ENCODE peak calls at places on chromosomes 1 and 21, in six cellular contexts. G is esophagus muscularis mucosa, J is H1, Y is BE2C, O is aorta, K is adipocyte. C is an unnamed sample.
A peak's percentile ranks its signal among the peaks of the same experiment; 100 is the strongest.

GRCh38 chr1:44619261-44619900 is 54.9 kb downstream of the TMEM53 start:
- DNase-seq in G (no peak), J (no peak), Y (no peak), O (no peak), K (peak; percentile 87), C (no peak)

GRCh38 chr1:168468042-168468809 is 75.6 kb downstream of the XCL2 start:
- DNase-seq in G (no peak), J (no peak), Y (no peak), O (no peak), K (peak; percentile 44), C (no peak)

GRCh38 chr1:245213066-245213465 is 58.3 kb downstream of the KIF26B start:
- DNase-seq in G (no peak), J (no peak), Y (no peak), O (peak; percentile 9), K (no peak), C (no peak)

GRCh38 chr21:41620982-41621381 is 113.0 kb upstream of the TMPRSS2 start:
- DNase-seq in G (no peak), J (no peak), Y (no peak), O (peak; percentile 46), K (peak; percentile 22), C (no peak)

GRCh38 chr1:202154766-202155477 is 5.5 kb downstream of the PTPN7 start:
- DNase-seq in G (no peak), J (peak; percentile 77), Y (peak; percentile 51), O (no peak), K (peak; percentile 82), C (no peak)

GRCh38 chr21:30190554-30190953 is 23.9 kb upstream of the CLDN17 start:
- DNase-seq in G (no peak), J (no peak), Y (no peak), O (no peak), K (no peak), C (no peak)

GRCh38 chr1:53115403-53116306 is 26.8 kb downstream of the SLC1A7 start:
- DNase-seq in G (no peak), J (no peak), Y (peak; percentile 84), O (no peak), K (peak; percentile 65), C (no peak)

GRCh38 chr1:206709772-206710456 is 25.2 kb downstream of the MAPKAPK2 start:
- DNase-seq in G (no peak), J (no peak), Y (no peak), O (no peak), K (no peak), C (no peak)

GRCh38 chr1:59481915-59482505 is 185.1 kb downstream of the FGGY start:
- DNase-seq in G (no peak), J (no peak), Y (no peak), O (no peak), K (peak; percentile 56), C (no peak)

GRCh38 chr1:69919922-69920273 is 285.5 kb downstream of the LRRC40 start:
- DNase-seq in G (no peak), J (no peak), Y (no peak), O (peak; percentile 58), K (no peak), C (no peak)

GRCh38 chr1:21261551-21262281 is 28.5 kb downstream of the ECE1 start:
- DNase-seq in G (peak; percentile 94), J (no peak), Y (no peak), O (peak; percentile 91), K (peak; percentile 90), C (peak; percentile 95)

GRCh38 chr1:42379794-42380616 is 587 bp upstream of the RIMKLA start:
- DNase-seq in G (no peak), J (peak; percentile 83), Y (no peak), O (peak; percentile 79), K (peak; percentile 49), C (no peak)

GRCh38 chr1:181704556-181704955 is 221.2 kb downstream of the CACNA1E start:
- DNase-seq in G (peak; percentile 89), J (no peak), Y (no peak), O (no peak), K (no peak), C (no peak)

GRCh38 chr1:92961131-92961895 is at the start of gene DIPK1A:
- DNase-seq in G (no peak), J (peak; percentile 83), Y (peak; percentile 76), O (peak; percentile 90), K (peak; percentile 83), C (peak; percentile 63)

GRCh38 chr1:106879538-106879937 is 176.9 kb upstream of the PRMT6 start:
- DNase-seq in G (no peak), J (no peak), Y (peak; percentile 37), O (no peak), K (no peak), C (no peak)

GRCh38 chr1:41396084-41396483 is 34.9 kb downstream of the FOXO6 start:
- DNase-seq in G (no peak), J (no peak), Y (no peak), O (no peak), K (no peak), C (no peak)

GRCh38 chr1:62241357-62242131 is 46.9 kb downstream of the L1TD1 start:
- DNase-seq in G (no peak), J (no peak), Y (peak; percentile 19), O (no peak), K (peak; percentile 17), C (no peak)

GRCh38 chr1:220681220-220681847 is 8.8 kb upstream of the C1orf115 start:
- DNase-seq in G (no peak), J (no peak), Y (no peak), O (no peak), K (peak; percentile 43), C (no peak)

GRCh38 chr1:223052931-223053330 is 90.1 kb downstream of the TLR5 start:
- DNase-seq in G (no peak), J (no peak), Y (no peak), O (no peak), K (no peak), C (no peak)

GRCh38 chr21:43866659-43867331 is 1.8 kb downstream of the AGPAT3 start:
- DNase-seq in G (no peak), J (peak; percentile 52), Y (no peak), O (peak; percentile 73), K (no peak), C (no peak)

GRCh38 chr21:45329261-45330074 is 41.8 kb upstream of the POFUT2 start:
- DNase-seq in G (no peak), J (no peak), Y (peak; percentile 9), O (peak; percentile 66), K (no peak), C (no peak)

GRCh38 chr1:230895452-230895851 is 27.1 kb upstream of the C1orf198 start:
- DNase-seq in G (no peak), J (no peak), Y (no peak), O (no peak), K (no peak), C (no peak)

GRCh38 chr21:46014828-46015227 is 33.3 kb downstream of the COL6A1 start:
- DNase-seq in G (no peak), J (no peak), Y (no peak), O (no peak), K (no peak), C (no peak)

GRCh38 chr1:27405074-27405473 is 12.7 kb downstream of the GPR3 start:
- DNase-seq in G (no peak), J (peak; percentile 61), Y (no peak), O (peak; percentile 79), K (no peak), C (no peak)
- H3K4me1 ChIP-seq in G (peaks cover 73% of the 10 kb centered on the region), J (peaks cover 36% of the 10 kb centered on the region), Y (no peaks in the 10 kb centered on the region), O (no peaks in the 10 kb centered on the region), K (peaks cover 62% of the 10 kb centered on the region), C (peaks cover 71% of the 10 kb centered on the region)

DNA sequence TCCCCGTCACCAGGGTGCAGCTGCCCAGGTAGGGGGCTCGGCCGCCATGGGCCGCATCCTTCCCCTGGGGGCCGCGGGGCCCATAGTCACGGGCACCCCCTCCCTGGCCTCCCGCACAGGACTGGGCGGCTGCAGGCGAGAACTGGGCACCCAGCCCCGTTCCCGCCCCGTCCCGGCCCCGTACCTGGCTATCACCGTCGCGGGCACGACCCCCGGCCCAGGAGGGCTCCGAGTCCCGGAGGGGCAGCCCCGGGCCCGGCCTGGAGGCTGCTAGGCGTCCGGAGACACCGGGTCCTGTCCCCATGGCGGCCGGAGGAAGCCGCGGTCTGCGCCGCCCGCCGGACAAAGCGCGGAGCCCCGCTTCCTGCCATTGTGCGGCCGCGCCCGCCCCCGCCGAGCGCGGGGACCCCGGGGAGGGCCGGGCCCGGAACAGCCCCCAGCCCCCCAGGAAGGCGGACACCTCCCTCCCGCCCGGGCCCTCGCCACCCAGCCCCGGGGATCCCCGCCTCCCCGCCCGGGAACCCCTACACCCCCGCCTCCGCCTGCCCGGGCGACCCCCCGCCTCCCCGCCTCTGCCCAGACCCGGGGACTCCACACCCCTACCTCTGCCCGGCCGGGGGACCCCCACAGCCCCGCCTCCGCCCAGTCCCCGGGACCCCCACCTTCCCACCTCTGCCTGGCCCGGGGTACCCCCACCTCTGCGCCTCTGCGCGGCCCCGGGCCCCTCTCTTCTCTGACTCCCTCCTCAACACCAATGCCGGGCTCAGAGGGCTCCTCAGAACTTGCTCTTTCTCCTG is 6.1 kb downstream of the PLEKHG5 start:
- DNase-seq in G (no peak), J (peak; percentile 70), Y (no peak), O (no peak), K (peak; percentile 52), C (no peak)
- H3K27me3 ChIP-seq in G (peaks cover 8% of the 10 kb centered on the region), J (peaks cover 2% of the 10 kb centered on the region), Y (peaks cover 13% of the 10 kb centered on the region), O (no peaks in the 10 kb centered on the region), K (peaks cover 5% of the 10 kb centered on the region), C (no peaks in the 10 kb centered on the region)

DNA sequence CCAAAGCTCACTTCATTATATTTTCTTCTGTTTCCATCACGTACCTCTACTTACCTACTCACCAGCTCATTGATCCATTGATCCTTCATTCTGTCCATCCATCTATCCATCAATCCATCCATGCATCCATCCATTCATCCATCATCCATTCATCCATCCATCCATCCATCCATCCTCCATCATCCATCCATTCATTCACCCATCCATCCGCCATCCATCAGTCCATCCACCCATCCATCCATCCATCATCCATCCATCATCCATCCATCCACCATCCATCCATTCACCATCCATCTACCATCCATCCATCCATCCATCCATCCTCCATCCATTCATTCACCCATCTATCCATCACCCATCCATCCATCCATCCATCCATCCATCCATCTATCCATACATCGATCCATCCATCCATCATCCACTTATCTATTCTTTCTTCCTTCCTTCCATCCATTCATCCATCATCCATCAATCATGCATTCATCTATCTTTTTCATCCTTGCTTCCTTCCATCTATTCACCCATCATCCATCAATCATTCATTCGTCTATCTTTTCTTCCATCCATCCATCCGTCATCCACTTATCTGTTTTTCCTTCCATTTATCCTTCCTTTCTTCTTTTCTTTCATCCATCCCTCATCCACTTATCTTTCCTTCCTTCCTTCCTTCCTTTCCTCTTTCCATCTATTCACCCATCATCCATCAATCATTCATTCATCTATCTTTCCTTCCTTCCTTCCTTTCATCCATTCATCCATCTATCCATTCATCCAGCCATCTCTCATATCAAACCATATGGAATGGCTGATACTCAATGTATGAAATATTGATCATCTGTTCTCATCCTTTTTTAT is 35.3 kb upstream of the ACTRT2 start:
- DNase-seq in G (no peak), J (no peak), Y (no peak), O (no peak), K (no peak), C (no peak)
- H3K4me1 ChIP-seq in G (no peaks in the 10 kb centered on the region), J (no peaks in the 10 kb centered on the region), Y (no peaks in the 10 kb centered on the region), O (no peaks in the 10 kb centered on the region), K (no peaks in the 10 kb centered on the region), C (peaks cover 2% of the 10 kb centered on the region)

DNA sequence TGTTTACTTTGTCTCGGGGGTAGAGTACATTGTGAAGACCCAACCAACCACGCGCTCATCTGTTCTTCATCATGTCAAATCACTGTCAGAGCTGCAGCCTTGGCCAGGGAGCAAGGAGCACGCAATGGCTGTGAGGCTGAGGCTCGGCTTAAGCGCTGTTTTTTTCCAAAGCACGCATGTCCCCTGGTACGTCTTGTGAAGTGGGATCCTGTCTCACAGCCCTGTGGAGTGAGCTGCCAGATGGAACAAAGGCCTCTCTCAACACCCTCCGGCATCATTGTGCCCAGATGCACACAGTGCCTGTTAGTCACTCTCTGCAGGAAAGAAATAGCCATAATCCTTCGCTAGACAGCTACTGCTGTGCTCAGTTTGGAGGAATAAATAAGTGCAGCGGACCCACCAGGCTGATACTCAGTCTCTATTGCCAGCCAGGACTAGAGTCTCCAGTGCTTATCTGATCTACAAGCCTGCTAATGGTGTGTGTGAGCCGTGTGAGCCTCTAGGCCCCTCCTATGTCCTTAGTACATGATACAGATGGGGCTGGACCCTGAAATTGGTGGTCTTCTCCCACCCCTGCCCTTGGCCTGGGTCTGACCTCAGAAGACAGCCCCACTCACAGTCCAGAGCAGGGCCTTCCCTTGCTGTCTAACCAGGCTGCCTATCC is 91.3 kb upstream of the COA6 start:
- DNase-seq in G (no peak), J (no peak), Y (peak; percentile 53), O (no peak), K (peak; percentile 10), C (no peak)
- H3K27me3 ChIP-seq in G (no peaks in the 10 kb centered on the region), J (no peaks in the 10 kb centered on the region), Y (no peaks in the 10 kb centered on the region), O (no peaks in the 10 kb centered on the region), K (no peaks in the 10 kb centered on the region), C (no peaks in the 10 kb centered on the region)